ENCODE peak calls at places on chromosomes 16 and 17, in ten cellular contexts. One of them, this sample, is unnamed.

GRCh38 chr17:65473363-65473762 is 88.1 kb downstream of the AXIN2 start:
- DNase-seq in NAMALWA: no peak
- DNase-seq in IMR-90: no peak
- DNase-seq in head of caudate nucleus: no peak
- DNase-seq in tibial artery: no peak
- DNase-seq in naive thymus-derived CD4-positive, alpha-beta T cell: no peak
- DNase-seq in activated CD8-positive, alpha-beta T cell treated with anti-CD3 and anti-CD28 coated beads for 36 hours: no peak
- DNase-seq in transverse colon: no peak
- DNase-seq in activated T-helper 1 cell treated with anti-CD3 and anti-CD28 coated beads, Interleukin-2, amount 50 U/mL, for 16 hours: no peak
- DNase-seq in mesothelial cell of epicardium: no peak
- DNase-seq in this sample: no peak

GRCh38 chr17:27912989-27913388 is 19.8 kb upstream of the LYRM9 start:
- DNase-seq in activated CD8-positive, alpha-beta T cell treated with anti-CD3 and anti-CD28 coated beads for 36 hours: no peak
- DNase-seq in head of caudate nucleus: no peak
- DNase-seq in mesothelial cell of epicardium: no peak
- DNase-seq in tibial artery: no peak
- DNase-seq in transverse colon: no peak
- DNase-seq in IMR-90: no peak
- DNase-seq in activated T-helper 1 cell treated with anti-CD3 and anti-CD28 coated beads, Interleukin-2, amount 50 U/mL, for 16 hours: no peak
- DNase-seq in NAMALWA: no peak
- DNase-seq in naive thymus-derived CD4-positive, alpha-beta T cell: no peak
- DNase-seq in this sample: no peak

GRCh38 chr16:19994771-19995170 is 78.9 kb downstream of the GPR139 start:
- DNase-seq in head of caudate nucleus: no peak
- DNase-seq in transverse colon: no peak
- DNase-seq in tibial artery: no peak
- DNase-seq in naive thymus-derived CD4-positive, alpha-beta T cell: no peak
- DNase-seq in activated T-helper 1 cell treated with anti-CD3 and anti-CD28 coated beads, Interleukin-2, amount 50 U/mL, for 16 hours: no peak
- DNase-seq in activated CD8-positive, alpha-beta T cell treated with anti-CD3 and anti-CD28 coated beads for 36 hours: no peak
- DNase-seq in mesothelial cell of epicardium: no peak
- DNase-seq in IMR-90: no peak
- DNase-seq in NAMALWA: no peak
- DNase-seq in this sample: no peak

GRCh38 chr16:75244225-75244792 is 7.1 kb downstream of the BCAR1 start:
- DNase-seq in IMR-90: peak; percentile 72
- DNase-seq in activated T-helper 1 cell treated with anti-CD3 and anti-CD28 coated beads, Interleukin-2, amount 50 U/mL, for 16 hours: no peak
- DNase-seq in NAMALWA: no peak
- DNase-seq in tibial artery: peak; percentile 94
- DNase-seq in activated CD8-positive, alpha-beta T cell treated with anti-CD3 and anti-CD28 coated beads for 36 hours: no peak
- DNase-seq in transverse colon: peak; percentile 63
- DNase-seq in head of caudate nucleus: no peak
- DNase-seq in mesothelial cell of epicardium: no peak
- DNase-seq in naive thymus-derived CD4-positive, alpha-beta T cell: no peak
- DNase-seq in this sample: no peak

GRCh38 chr16:89019511-89019910 is 42.5 kb upstream of the CBFA2T3 start:
- DNase-seq in transverse colon: no peak
- DNase-seq in mesothelial cell of epicardium: no peak
- DNase-seq in IMR-90: no peak
- DNase-seq in naive thymus-derived CD4-positive, alpha-beta T cell: no peak
- DNase-seq in activated CD8-positive, alpha-beta T cell treated with anti-CD3 and anti-CD28 coated beads for 36 hours: no peak
- DNase-seq in head of caudate nucleus: no peak
- DNase-seq in tibial artery: no peak
- DNase-seq in NAMALWA: no peak
- DNase-seq in activated T-helper 1 cell treated with anti-CD3 and anti-CD28 coated beads, Interleukin-2, amount 50 U/mL, for 16 hours: no peak
- DNase-seq in this sample: no peak

GRCh38 chr17:78337244-78338109 is 22.4 kb downstream of the SOCS3 start:
- DNase-seq in mesothelial cell of epicardium: no peak
- DNase-seq in activated CD8-positive, alpha-beta T cell treated with anti-CD3 and anti-CD28 coated beads for 36 hours: no peak
- DNase-seq in transverse colon: peak; percentile 64
- DNase-seq in NAMALWA: peak; percentile 63
- DNase-seq in head of caudate nucleus: no peak
- DNase-seq in naive thymus-derived CD4-positive, alpha-beta T cell: no peak
- DNase-seq in activated T-helper 1 cell treated with anti-CD3 and anti-CD28 coated beads, Interleukin-2, amount 50 U/mL, for 16 hours: no peak
- DNase-seq in IMR-90: peak; percentile 93
- DNase-seq in tibial artery: no peak
- DNase-seq in this sample: no peak

GRCh38 chr17:61454095-61454931 is 2.1 kb downstream of the TBX4 start:
- DNase-seq in mesothelial cell of epicardium: no peak
- DNase-seq in activated T-helper 1 cell treated with anti-CD3 and anti-CD28 coated beads, Interleukin-2, amount 50 U/mL, for 16 hours: no peak
- DNase-seq in NAMALWA: no peak
- DNase-seq in activated CD8-positive, alpha-beta T cell treated with anti-CD3 and anti-CD28 coated beads for 36 hours: no peak
- DNase-seq in head of caudate nucleus: no peak
- DNase-seq in transverse colon: no peak
- DNase-seq in tibial artery: no peak
- DNase-seq in naive thymus-derived CD4-positive, alpha-beta T cell: no peak
- DNase-seq in IMR-90: no peak
- DNase-seq in this sample: no peak

GRCh38 chr16:10923650-10924214 is 18.5 kb downstream of the DEXI start:
- DNase-seq in naive thymus-derived CD4-positive, alpha-beta T cell: no peak
- DNase-seq in head of caudate nucleus: peak; percentile 70
- DNase-seq in activated T-helper 1 cell treated with anti-CD3 and anti-CD28 coated beads, Interleukin-2, amount 50 U/mL, for 16 hours: no peak
- DNase-seq in transverse colon: peak; percentile 48
- DNase-seq in tibial artery: peak; percentile 92
- DNase-seq in mesothelial cell of epicardium: no peak
- DNase-seq in IMR-90: no peak
- DNase-seq in NAMALWA: no peak
- DNase-seq in activated CD8-positive, alpha-beta T cell treated with anti-CD3 and anti-CD28 coated beads for 36 hours: no peak
- DNase-seq in this sample: no peak

GRCh38 chr17:44324571-44325275 is at the start of gene SLC25A39:
- DNase-seq in activated T-helper 1 cell treated with anti-CD3 and anti-CD28 coated beads, Interleukin-2, amount 50 U/mL, for 16 hours: peak; percentile 96
- DNase-seq in tibial artery: peak; percentile 97
- DNase-seq in mesothelial cell of epicardium: peak; percentile 92
- DNase-seq in transverse colon: peak; percentile 96
- DNase-seq in head of caudate nucleus: peak; percentile 96
- DNase-seq in activated CD8-positive, alpha-beta T cell treated with anti-CD3 and anti-CD28 coated beads for 36 hours: peak; percentile 94
- DNase-seq in IMR-90: peak; percentile 93
- DNase-seq in NAMALWA: peak; percentile 94
- DNase-seq in naive thymus-derived CD4-positive, alpha-beta T cell: peak; percentile 98
- DNase-seq in this sample: peak; percentile 80

GRCh38 chr16:23753908-23754593 is 775 bp upstream of the CHP2 start:
- DNase-seq in IMR-90: no peak
- DNase-seq in head of caudate nucleus: no peak
- DNase-seq in activated CD8-positive, alpha-beta T cell treated with anti-CD3 and anti-CD28 coated beads for 36 hours: no peak
- DNase-seq in mesothelial cell of epicardium: no peak
- DNase-seq in NAMALWA: no peak
- DNase-seq in transverse colon: no peak
- DNase-seq in tibial artery: no peak
- DNase-seq in activated T-helper 1 cell treated with anti-CD3 and anti-CD28 coated beads, Interleukin-2, amount 50 U/mL, for 16 hours: no peak
- DNase-seq in naive thymus-derived CD4-positive, alpha-beta T cell: no peak
- DNase-seq in this sample: no peak

GRCh38 chr17:66354981-66355380 is 52.6 kb downstream of the PRKCA start:
- DNase-seq in naive thymus-derived CD4-positive, alpha-beta T cell: no peak
- DNase-seq in transverse colon: no peak
- DNase-seq in mesothelial cell of epicardium: no peak
- DNase-seq in activated CD8-positive, alpha-beta T cell treated with anti-CD3 and anti-CD28 coated beads for 36 hours: no peak
- DNase-seq in head of caudate nucleus: no peak
- DNase-seq in tibial artery: no peak
- DNase-seq in NAMALWA: no peak
- DNase-seq in activated T-helper 1 cell treated with anti-CD3 and anti-CD28 coated beads, Interleukin-2, amount 50 U/mL, for 16 hours: no peak
- DNase-seq in IMR-90: peak; percentile 73
- DNase-seq in this sample: no peak

GRCh38 chr17:47057831-47058230 is 78.8 kb upstream of the RPRML start:
- DNase-seq in NAMALWA: no peak
- DNase-seq in naive thymus-derived CD4-positive, alpha-beta T cell: no peak
- DNase-seq in head of caudate nucleus: no peak
- DNase-seq in mesothelial cell of epicardium: no peak
- DNase-seq in tibial artery: no peak
- DNase-seq in IMR-90: no peak
- DNase-seq in activated CD8-positive, alpha-beta T cell treated with anti-CD3 and anti-CD28 coated beads for 36 hours: no peak
- DNase-seq in transverse colon: no peak
- DNase-seq in activated T-helper 1 cell treated with anti-CD3 and anti-CD28 coated beads, Interleukin-2, amount 50 U/mL, for 16 hours: no peak
- DNase-seq in this sample: no peak

GRCh38 chr17:27506348-27507218 is 50.3 kb downstream of the KSR1 start:
- DNase-seq in mesothelial cell of epicardium: no peak
- DNase-seq in naive thymus-derived CD4-positive, alpha-beta T cell: no peak
- DNase-seq in IMR-90: no peak
- DNase-seq in transverse colon: no peak
- DNase-seq in activated CD8-positive, alpha-beta T cell treated with anti-CD3 and anti-CD28 coated beads for 36 hours: no peak
- DNase-seq in tibial artery: no peak
- DNase-seq in activated T-helper 1 cell treated with anti-CD3 and anti-CD28 coated beads, Interleukin-2, amount 50 U/mL, for 16 hours: no peak
- DNase-seq in NAMALWA: peak; percentile 44
- DNase-seq in head of caudate nucleus: no peak
- DNase-seq in this sample: no peak

GRCh38 chr16:79519448-79519847 is 81.1 kb downstream of the MAF start:
- DNase-seq in NAMALWA: no peak
- DNase-seq in tibial artery: peak; percentile 69
- DNase-seq in transverse colon: peak; percentile 30
- DNase-seq in activated CD8-positive, alpha-beta T cell treated with anti-CD3 and anti-CD28 coated beads for 36 hours: peak; percentile 4
- DNase-seq in mesothelial cell of epicardium: no peak
- DNase-seq in activated T-helper 1 cell treated with anti-CD3 and anti-CD28 coated beads, Interleukin-2, amount 50 U/mL, for 16 hours: no peak
- DNase-seq in naive thymus-derived CD4-positive, alpha-beta T cell: no peak
- DNase-seq in IMR-90: no peak
- DNase-seq in head of caudate nucleus: no peak
- DNase-seq in this sample: no peak

GRCh38 chr16:74813109-74813641 is 38.6 kb upstream of the FA2H start:
- DNase-seq in transverse colon: peak; percentile 85
- DNase-seq in activated T-helper 1 cell treated with anti-CD3 and anti-CD28 coated beads, Interleukin-2, amount 50 U/mL, for 16 hours: peak; percentile 43
- DNase-seq in head of caudate nucleus: peak; percentile 71
- DNase-seq in naive thymus-derived CD4-positive, alpha-beta T cell: peak; percentile 62
- DNase-seq in tibial artery: peak; percentile 72
- DNase-seq in activated CD8-positive, alpha-beta T cell treated with anti-CD3 and anti-CD28 coated beads for 36 hours: peak; percentile 84
- DNase-seq in mesothelial cell of epicardium: peak; percentile 56
- DNase-seq in IMR-90: peak; percentile 55
- DNase-seq in NAMALWA: peak; percentile 84
- DNase-seq in this sample: peak; percentile 49

GRCh38 chr17:75153854-75154194 is 488 bp downstream of the JPT1 start:
- DNase-seq in head of caudate nucleus: peak; percentile 7
- DNase-seq in IMR-90: no peak
- DNase-seq in activated T-helper 1 cell treated with anti-CD3 and anti-CD28 coated beads, Interleukin-2, amount 50 U/mL, for 16 hours: no peak
- DNase-seq in mesothelial cell of epicardium: no peak
- DNase-seq in transverse colon: peak; percentile 32
- DNase-seq in NAMALWA: peak; percentile 34
- DNase-seq in activated CD8-positive, alpha-beta T cell treated with anti-CD3 and anti-CD28 coated beads for 36 hours: peak; percentile 51
- DNase-seq in tibial artery: peak; percentile 65
- DNase-seq in naive thymus-derived CD4-positive, alpha-beta T cell: peak; percentile 12
- DNase-seq in this sample: no peak

GRCh38 chr17:80095844-80096475 is 5.4 kb upstream of the GAA start:
- DNase-seq in mesothelial cell of epicardium: no peak
- DNase-seq in tibial artery: no peak
- DNase-seq in NAMALWA: no peak
- DNase-seq in activated CD8-positive, alpha-beta T cell treated with anti-CD3 and anti-CD28 coated beads for 36 hours: no peak
- DNase-seq in head of caudate nucleus: no peak
- DNase-seq in naive thymus-derived CD4-positive, alpha-beta T cell: no peak
- DNase-seq in IMR-90: no peak
- DNase-seq in transverse colon: no peak
- DNase-seq in activated T-helper 1 cell treated with anti-CD3 and anti-CD28 coated beads, Interleukin-2, amount 50 U/mL, for 16 hours: no peak
- DNase-seq in this sample: no peak

GRCh38 chr16:28003021-28003865 is 60.3 kb downstream of the GSG1L start:
- DNase-seq in activated CD8-positive, alpha-beta T cell treated with anti-CD3 and anti-CD28 coated beads for 36 hours: no peak
- DNase-seq in IMR-90: no peak
- DNase-seq in tibial artery: no peak
- DNase-seq in mesothelial cell of epicardium: no peak
- DNase-seq in NAMALWA: no peak
- DNase-seq in head of caudate nucleus: no peak
- DNase-seq in transverse colon: no peak
- DNase-seq in naive thymus-derived CD4-positive, alpha-beta T cell: no peak
- DNase-seq in activated T-helper 1 cell treated with anti-CD3 and anti-CD28 coated beads, Interleukin-2, amount 50 U/mL, for 16 hours: no peak
- DNase-seq in this sample: no peak

GRCh38 chr17:68909066-68909465 is 46.1 kb downstream of the ABCA8 start:
- DNase-seq in transverse colon: peak; percentile 20
- DNase-seq in IMR-90: peak; percentile 93
- DNase-seq in tibial artery: peak; percentile 78
- DNase-seq in NAMALWA: peak; percentile 26
- DNase-seq in head of caudate nucleus: no peak
- DNase-seq in mesothelial cell of epicardium: no peak
- DNase-seq in activated CD8-positive, alpha-beta T cell treated with anti-CD3 and anti-CD28 coated beads for 36 hours: no peak
- DNase-seq in activated T-helper 1 cell treated with anti-CD3 and anti-CD28 coated beads, Interleukin-2, amount 50 U/mL, for 16 hours: no peak
- DNase-seq in naive thymus-derived CD4-positive, alpha-beta T cell: no peak
- DNase-seq in this sample: no peak

GRCh38 chr17:280216-280615 is 72.4 kb downstream of the RPH3AL start:
- DNase-seq in NAMALWA: no peak
- DNase-seq in transverse colon: no peak
- DNase-seq in IMR-90: no peak
- DNase-seq in naive thymus-derived CD4-positive, alpha-beta T cell: no peak
- DNase-seq in activated CD8-positive, alpha-beta T cell treated with anti-CD3 and anti-CD28 coated beads for 36 hours: no peak
- DNase-seq in head of caudate nucleus: no peak
- DNase-seq in mesothelial cell of epicardium: no peak
- DNase-seq in tibial artery: peak; percentile 7
- DNase-seq in activated T-helper 1 cell treated with anti-CD3 and anti-CD28 coated beads, Interleukin-2, amount 50 U/mL, for 16 hours: no peak
- DNase-seq in this sample: no peak